ENCODE peak calls at places on chromosomes 7 and 10, in six cellular contexts. D, F, Z, S, E and N are unnamed samples.

GRCh38 chr10:70564113-70564725 is 38.3 kb downstream of the PRF1 start:
- DNase-seq in E (no peak), Z (no peak), F (no peak), S (no peak), D (no peak), N (no peak)

GRCh38 chr10:17607603-17608332 is 9.4 kb downstream of the HACD1 start:
- DNase-seq in D (peak), Z (peak), S (peak), E (peak), F (no peak), N (peak)

GRCh38 chr10:49381111-49381900 is 14.6 kb downstream of the DRGX start:
- DNase-seq in S (no peak), Z (no peak), E (no peak), D (no peak), F (no peak), N (no peak)

GRCh38 chr7:25750738-25751529 is 401.1 kb upstream of the NFE2L3 start:
- DNase-seq in Z (peak), E (no peak), S (no peak), F (no peak), D (no peak), N (no peak)

GRCh38 chr7:47571355-47572100 is 10.4 kb downstream of the TNS3 start:
- DNase-seq in D (peak), S (no peak), E (no peak), F (peak), Z (peak), N (peak)

GRCh38 chr7:33825644-33826043 is 79.7 kb upstream of the BMPER start:
- DNase-seq in E (no peak), D (no peak), S (no peak), Z (no peak), F (no peak), N (no peak)

GRCh38 chr7:47293884-47294568 is 287.9 kb downstream of the TNS3 start:
- DNase-seq in F (no peak), D (no peak), Z (peak), E (peak), S (no peak), N (no peak)

GRCh38 chr10:33820531-33820930 is 486.1 kb upstream of the NRP1 start:
- DNase-seq in S (no peak), F (no peak), D (no peak), E (no peak), Z (no peak), N (no peak)

GRCh38 chr10:132555648-132556575 is 18.3 kb downstream of the INPP5A start:
- DNase-seq in D (no peak), Z (no peak), E (no peak), F (no peak), S (no peak), N (no peak)

GRCh38 chr10:61673360-61673759 is 10.6 kb downstream of the CABCOCO1 start:
- DNase-seq in S (no peak), E (no peak), Z (no peak), D (no peak), F (no peak), N (peak)
- TF ChIP-seq CTCF in S (no peak), E (no peak), Z (no peak), D (no peak), F (no peak), N (no peak)

GRCh38 chr7:121755286-121755685 is 117.7 kb upstream of the PTPRZ1 start:
- DNase-seq in F (no peak), Z (peak), S (no peak), D (no peak), E (no peak), N (no peak)

GRCh38 chr7:121748546-121748945 is 124.4 kb upstream of the PTPRZ1 start:
- DNase-seq in D (no peak), E (no peak), F (no peak), S (no peak), Z (no peak), N (peak)

GRCh38 chr7:121755818-121756501 is 117.0 kb upstream of the PTPRZ1 start:
- DNase-seq in E (no peak), F (no peak), Z (no peak), S (no peak), D (no peak), N (no peak)

GRCh38 chr7:121753965-121754364 is 119.0 kb upstream of the PTPRZ1 start:
- DNase-seq in Z (no peak), F (no peak), S (no peak), D (no peak), E (no peak), N (no peak)

DNA sequence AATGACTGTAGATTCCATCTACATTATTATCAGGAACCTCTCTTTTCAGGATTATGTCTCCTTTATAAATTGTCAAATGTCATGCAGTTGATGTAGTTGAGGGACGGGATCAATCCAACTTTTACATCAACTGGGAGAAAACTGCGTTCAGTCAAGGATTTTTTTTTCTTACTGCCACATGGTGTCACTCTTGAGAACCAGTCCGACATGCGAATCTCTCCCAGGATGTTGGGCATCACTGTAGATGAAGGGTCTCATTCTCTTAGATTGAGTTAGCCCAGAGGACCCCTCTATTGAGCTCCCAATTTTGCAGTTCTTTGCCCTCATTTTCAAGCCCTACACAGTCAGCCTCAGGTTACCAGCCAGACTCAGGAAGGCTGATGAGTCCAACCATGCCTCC is 120.3 kb upstream of the PTPRZ1 start:
- DNase-seq in S (no peak), E (no peak), D (no peak), F (no peak), Z (peak), N (peak)
- TF ChIP-seq CTCF in S (peak), E (peak), D (peak), F (no peak), Z (peak), N (peak)

DNA sequence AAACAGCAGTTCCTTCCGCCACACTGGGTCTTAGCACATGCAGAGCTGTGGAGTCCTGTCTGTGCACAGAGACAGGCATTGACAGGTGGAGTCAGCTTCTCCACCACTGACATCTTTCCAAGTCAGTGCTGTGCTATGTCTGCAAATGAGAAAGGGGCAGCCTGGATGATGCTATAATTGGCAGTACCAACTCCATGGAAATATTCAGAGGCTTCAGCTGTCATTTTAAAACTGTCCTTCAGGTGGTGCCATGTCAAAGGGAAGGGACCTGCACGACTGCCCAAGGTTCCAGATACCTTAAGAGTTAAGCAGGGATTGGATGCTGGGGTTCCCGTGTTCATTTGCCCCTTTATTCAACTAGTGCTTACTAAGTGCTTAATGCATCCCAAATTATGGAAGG is 258.0 kb upstream of the PRKCQ start:
- DNase-seq in D (peak), E (no peak), Z (no peak), F (no peak), S (no peak), N (peak)
- TF ChIP-seq CTCF in D (peak), E (peak), Z (no peak), F (no peak), S (peak), N (no peak)

GRCh38 chr7:128131115-128131514 is 99.9 kb upstream of the LRRC4 start:
- DNase-seq in E (no peak), S (no peak), Z (no peak), D (no peak), F (no peak), N (no peak)

GRCh38 chr7:128131701-128132100 is 100.5 kb upstream of the LRRC4 start:
- DNase-seq in D (no peak), F (no peak), E (no peak), Z (no peak), S (no peak), N (no peak)

GRCh38 chr7:128124786-128125185 is 93.5 kb upstream of the LRRC4 start:
- DNase-seq in F (no peak), Z (no peak), D (no peak), E (no peak), S (no peak), N (no peak)

GRCh38 chr7:128129224-128129864 is 98.1 kb upstream of the LRRC4 start:
- DNase-seq in D (peak), S (no peak), E (no peak), Z (no peak), F (no peak), N (no peak)

GRCh38 chr7:128128401-128128800 is 97.2 kb upstream of the LRRC4 start:
- DNase-seq in S (no peak), D (no peak), F (no peak), E (no peak), Z (no peak), N (no peak)
- TF ChIP-seq CTCF in S (no peak), D (no peak), F (no peak), E (no peak), Z (no peak), N (no peak)

GRCh38 chr10:43362191-43362839 is 9.1 kb upstream of the FXYD4 start:
- DNase-seq in E (peak), F (peak), Z (peak), S (peak), D (peak), N (no peak)
- TF ChIP-seq CTCF in E (peak), F (no peak), Z (peak), S (peak), D (no peak), N (no peak)

GRCh38 chr10:23038172-23038571 is 57.2 kb upstream of the MSRB2 start:
- DNase-seq in S (no peak), F (no peak), E (no peak), D (no peak), Z (no peak), N (no peak)

GRCh38 chr10:23037561-23037960 is 57.8 kb upstream of the MSRB2 start:
- DNase-seq in Z (peak), F (no peak), D (no peak), E (no peak), S (no peak), N (no peak)

GRCh38 chr10:23031318-23031717 is 64.1 kb upstream of the MSRB2 start:
- DNase-seq in Z (no peak), F (no peak), S (no peak), E (no peak), D (no peak), N (no peak)

GRCh38 chr10:23034790-23035189 is 60.6 kb upstream of the MSRB2 start:
- DNase-seq in Z (no peak), E (no peak), D (no peak), S (no peak), F (no peak), N (no peak)

DNA sequence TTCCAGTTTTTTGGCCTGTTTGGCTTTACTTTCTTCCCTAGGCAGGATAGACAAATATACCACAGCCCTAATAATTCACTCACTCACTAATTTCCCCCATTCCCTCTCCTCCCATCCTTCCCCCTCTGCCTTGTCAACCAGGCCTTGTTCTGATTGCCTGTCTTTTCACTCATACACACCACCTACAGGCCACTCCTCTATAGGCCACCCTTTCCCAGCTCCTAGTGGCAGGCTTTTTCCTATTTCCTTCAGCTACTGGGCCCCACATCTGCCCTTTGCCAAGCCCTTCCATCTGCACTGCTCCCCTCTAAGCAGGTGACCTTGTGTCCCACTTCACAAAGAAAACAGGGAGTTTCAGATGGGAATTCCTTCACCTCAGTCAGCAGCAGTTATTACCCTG is 59.8 kb upstream of the MSRB2 start:
- DNase-seq in Z (peak), D (no peak), F (no peak), E (no peak), S (no peak), N (peak)
- TF ChIP-seq CTCF in Z (peak), D (no peak), F (no peak), E (no peak), S (no peak), N (no peak)

DNA sequence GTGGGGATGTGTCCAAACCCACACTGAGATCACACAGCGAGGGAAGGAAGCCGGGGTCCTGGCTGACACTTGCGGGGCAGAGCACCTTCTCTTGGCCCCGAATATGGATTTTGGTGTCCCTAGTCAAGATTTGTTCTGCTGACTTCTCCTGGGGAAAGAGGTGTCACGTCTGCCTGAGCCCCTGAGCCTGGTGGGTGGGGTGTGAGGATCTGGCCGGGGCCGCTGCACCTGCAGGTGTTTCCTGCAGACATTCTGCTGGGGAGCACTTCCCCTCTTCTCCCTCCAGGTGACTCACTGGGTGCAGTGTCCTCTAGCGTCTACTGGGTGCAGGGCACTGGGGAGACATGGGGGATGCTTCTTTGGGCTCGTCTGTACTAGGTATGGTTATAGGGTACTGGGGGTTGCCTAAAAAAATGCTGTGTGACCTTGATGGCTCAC is 99.2 kb downstream of the GRK5 start:
- DNase-seq in S (peak), F (no peak), Z (no peak), E (no peak), D (peak), N (peak)
- TF ChIP-seq CTCF in S (peak), F (no peak), Z (peak), E (no peak), D (peak), N (peak)

GRCh38 chr10:1376384-1376945 is 320.3 kb downstream of the WDR37 start:
- DNase-seq in E (no peak), S (no peak), D (no peak), Z (no peak), F (no peak), N (no peak)
- TF ChIP-seq CTCF in E (no peak), S (no peak), D (no peak), Z (no peak), F (no peak), N (no peak)